ENCODE peak calls at places on chromosomes 12 and 14, in five cellular contexts. D, R, A, P and J are unnamed samples.

GRCh38 chr12:53213348-53213747 is 6.3 kb upstream of the ITGB7 start:
- DNase-seq in D (peak), R (peak), A (peak), P (peak), J (peak)

GRCh38 chr12:47166365-47166764 is 86.6 kb upstream of the AMIGO2 start:
- DNase-seq in D (no peak), R (no peak), A (no peak), P (no peak), J (no peak)

GRCh38 chr14:69398053-69398817 is at the start of the genes ERH and SLC39A9:
- DNase-seq in D (peak), R (peak), A (peak), P (peak), J (peak)

GRCh38 chr12:107400686-107401447 is 284.7 kb upstream of the PWP1 start:
- DNase-seq in D (no peak), R (no peak), A (peak), P (no peak), J (no peak)

GRCh38 chr12:122862110-122862634 is 26.9 kb downstream of the HIP1R start:
- DNase-seq in D (no peak), R (no peak), A (no peak), P (no peak), J (no peak)

GRCh38 chr12:6426882-6427671 is 17.7 kb upstream of the CD27 start:
- DNase-seq in D (no peak), R (no peak), A (no peak), P (no peak), J (peak)

GRCh38 chr12:25764892-25765291 is 193.6 kb upstream of the RASSF8 start:
- DNase-seq in D (no peak), R (no peak), A (no peak), P (no peak), J (no peak)

GRCh38 chr14:80491131-80491530 is 279.8 kb upstream of the DIO2 start:
- DNase-seq in D (no peak), R (no peak), A (peak), P (peak), J (no peak)

GRCh38 chr14:54472291-54472690 is 16.5 kb downstream of the GMFB start:
- DNase-seq in D (no peak), R (no peak), A (no peak), P (no peak), J (no peak)

GRCh38 chr12:111636209-111636928 is 37.3 kb upstream of the ATXN2 start:
- DNase-seq in D (no peak), R (no peak), A (peak), P (peak), J (peak)

GRCh38 chr12:68349083-68349700 is 17.0 kb upstream of the MDM1 start:
- DNase-seq in D (no peak), R (no peak), A (no peak), P (no peak), J (no peak)

GRCh38 chr14:35766036-35766699 is 42.9 kb downstream of the RALGAPA1 start:
- DNase-seq in D (no peak), R (no peak), A (no peak), P (no peak), J (no peak)

GRCh38 chr12:54750-55535 is 11.6 kb upstream of the IQSEC3 start:
- DNase-seq in D (no peak), R (no peak), A (no peak), P (no peak), J (peak)

GRCh38 chr12:94107910-94108309 is 40.5 kb upstream of the PLXNC1 start:
- DNase-seq in D (no peak), R (no peak), A (no peak), P (no peak), J (no peak)

GRCh38 chr14:29310757-29311156 is 544.2 kb downstream of the FOXG1 start:
- DNase-seq in D (no peak), R (peak), A (no peak), P (no peak), J (no peak)

GRCh38 chr12:70719672-70720420 is 82.6 kb upstream of the PTPRB start:
- DNase-seq in D (no peak), R (peak), A (peak), P (peak), J (no peak)

GRCh38 chr14:101250336-101250947 is 310.9 kb upstream of the DIO3 start:
- DNase-seq in D (no peak), R (no peak), A (no peak), P (no peak), J (no peak)

GRCh38 chr12:12791756-12792346 is 6.4 kb downstream of the APOLD1 start:
- DNase-seq in D (no peak), R (no peak), A (no peak), P (no peak), J (no peak)

DNA sequence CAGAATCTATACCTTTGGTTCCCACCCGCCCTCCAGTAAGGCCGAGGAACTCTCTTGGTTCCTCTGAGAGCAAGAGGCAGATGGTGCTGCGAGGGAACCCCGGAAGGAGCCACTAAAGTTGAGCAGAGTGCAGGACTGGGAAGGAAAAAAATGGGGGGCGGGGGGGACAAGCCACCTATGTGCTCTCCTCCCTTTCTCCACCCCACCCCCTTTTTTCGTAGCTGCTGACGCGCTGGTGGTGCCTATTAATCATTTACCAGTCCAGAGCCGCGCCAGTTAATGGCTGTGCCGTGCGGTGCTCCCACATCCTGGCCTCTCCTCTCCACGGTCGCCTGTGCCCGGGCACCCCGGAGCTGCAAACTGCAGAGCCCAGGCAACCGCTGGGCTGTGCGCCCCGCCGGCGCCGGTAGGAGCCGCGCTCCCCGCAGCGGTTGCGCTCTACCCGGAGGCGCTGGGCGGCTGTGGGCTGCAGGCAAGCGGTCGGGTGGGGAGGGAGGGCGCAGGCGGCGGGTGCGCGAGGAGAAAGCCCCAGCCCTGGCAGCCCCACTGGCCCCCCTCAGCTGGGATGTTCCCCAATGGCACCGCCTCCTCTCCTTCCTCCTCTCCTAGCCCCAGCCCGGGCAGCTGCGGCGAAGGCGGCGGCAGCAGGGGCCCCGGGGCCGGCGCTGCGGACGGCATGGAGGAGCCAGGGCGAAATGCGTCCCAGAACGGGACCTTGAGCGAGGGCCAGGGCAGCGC is 1.3 kb downstream of the SSTR1 start:
- DNase-seq in D (no peak), R (no peak), A (peak), P (peak), J (peak)
- TF ChIP-seq CTCF in D (no peak), R (no peak), A (no peak), P (no peak), J (peak)

DNA sequence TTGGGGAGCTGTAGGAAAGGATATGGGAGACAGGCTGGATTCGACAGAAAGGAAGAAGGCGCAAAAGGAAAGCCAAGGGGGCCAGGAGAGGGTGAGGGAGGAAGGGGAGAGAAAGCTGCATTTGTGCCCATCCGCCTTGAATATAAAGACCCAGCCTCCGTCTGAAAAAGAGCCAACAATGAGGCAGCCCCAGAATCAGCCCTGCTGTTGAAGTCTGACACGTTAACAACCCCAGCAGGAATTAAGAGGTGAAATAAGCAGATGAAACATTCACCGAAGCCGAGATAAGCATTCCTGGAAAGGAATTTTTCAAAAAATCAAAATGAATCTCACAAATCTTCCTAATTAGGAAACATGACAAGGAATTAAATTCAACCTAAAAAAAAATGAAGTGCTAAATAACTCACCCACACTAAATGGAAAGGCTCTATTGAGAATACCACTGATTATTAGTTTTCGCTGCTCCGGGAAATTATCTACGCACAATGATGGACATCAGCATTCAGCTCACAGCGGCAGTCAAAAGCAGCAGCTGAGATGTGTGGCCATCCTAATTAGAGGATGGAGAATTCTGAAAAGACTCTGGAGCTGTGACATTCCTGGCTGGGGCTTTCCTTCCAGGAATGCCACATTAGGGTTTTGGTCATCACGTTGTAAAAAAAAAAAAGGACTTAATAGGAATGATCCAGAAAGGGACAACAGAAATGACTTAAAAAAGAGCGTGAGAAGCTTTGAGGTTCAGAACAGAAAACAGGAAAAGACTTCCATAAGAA is 8.2 kb upstream of the PARP11 start:
- DNase-seq in D (no peak), R (no peak), A (no peak), P (no peak), J (no peak)
- TF ChIP-seq CTCF in D (no peak), R (no peak), A (no peak), P (no peak), J (no peak)

GRCh38 chr12:74646831-74647230 is 109.2 kb downstream of the ATXN7L3B start:
- DNase-seq in D (no peak), R (no peak), A (no peak), P (no peak), J (no peak)
- TF ChIP-seq CTCF in D (peak), R (peak), A (no peak), P (peak), J (peak)

DNA sequence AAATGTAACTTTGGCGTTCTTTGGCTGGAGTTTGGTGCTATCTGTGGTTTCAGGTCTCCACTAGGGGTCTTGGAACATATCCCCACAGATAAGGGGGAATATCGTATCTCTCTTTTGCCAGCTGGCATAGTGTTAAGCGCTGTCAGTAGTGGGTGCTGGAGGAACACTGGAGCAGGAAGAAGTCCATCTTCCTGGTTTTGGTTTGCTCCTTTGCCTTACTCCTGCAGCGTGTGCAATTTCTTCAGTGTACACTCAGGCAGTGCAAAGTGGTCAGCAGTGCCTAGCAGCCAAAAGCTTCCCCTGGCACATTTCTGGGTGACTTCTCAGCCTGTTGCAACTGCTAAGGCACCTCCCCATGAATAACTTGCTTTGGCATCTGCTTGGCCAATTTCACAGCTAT is 11.7 kb upstream of the RIPK3 start:
- DNase-seq in D (no peak), R (no peak), A (no peak), P (no peak), J (no peak)
- TF ChIP-seq CTCF in D (no peak), R (no peak), A (no peak), P (no peak), J (no peak)